ENCODE peak calls at places on chromosomes 1 and 21, in eight cellular contexts. P is T-helper 2 cell, C is posterior vena cava, Z is cardiac fibroblast, H is immature natural killer cell, Y is SW 1271, R is WTC11, W is NCI-H510A treated with DMSO at 0.1 percent for 48 hours. V is an unnamed sample.
A peak's percentile ranks its signal among the peaks of the same experiment; 100 is the strongest.

GRCh38 chr1:166868639-166869038 is 7.4 kb downstream of the TADA1 start:
- DNase-seq in P (no peak), C (no peak), Z (no peak), H (no peak), Y (no peak), R (no peak), W (no peak), V (no peak)

GRCh38 chr21:31088196-31088751 is 50.0 kb upstream of the KRTAP19-8 start:
- DNase-seq in P (no peak), C (no peak), Z (no peak), H (no peak), Y (no peak), R (peak; percentile 48), W (no peak), V (no peak)

GRCh38 chr1:6646499-6647148 is 22.0 kb downstream of the THAP3 start:
- DNase-seq in P (no peak), C (no peak), Z (peak; percentile 76), H (peak; percentile 34), Y (peak; percentile 21), R (peak; percentile 27), W (peak; percentile 69), V (no peak)

GRCh38 chr1:81876901-81877750 is 76.4 kb downstream of the ADGRL2 start:
- DNase-seq in P (no peak), C (no peak), Z (peak; percentile 64), H (no peak), Y (peak; percentile 8), R (no peak), W (no peak), V (no peak)

GRCh38 chr1:75079535-75080290 is 54.5 kb upstream of the LHX8 start:
- DNase-seq in P (no peak), C (no peak), Z (no peak), H (no peak), Y (no peak), R (no peak), W (peak; percentile 83), V (no peak)

GRCh38 chr1:23224721-23225648 is 7.7 kb upstream of the HTR1D start:
- DNase-seq in P (no peak), C (no peak), Z (peak; percentile 83), H (no peak), Y (peak; percentile 35), R (no peak), W (no peak), V (no peak)

GRCh38 chr1:8463144-8463927 is 145.4 kb downstream of the SLC45A1 start:
- DNase-seq in P (no peak), C (no peak), Z (peak; percentile 85), H (no peak), Y (no peak), R (no peak), W (peak; percentile 97), V (no peak)

GRCh38 chr1:2279210-2279639 is 51.1 kb downstream of the SKI start:
- DNase-seq in P (no peak), C (peak; percentile 88), Z (peak; percentile 99), H (no peak), Y (no peak), R (peak; percentile 89), W (no peak), V (no peak)

GRCh38 chr1:9827558-9828185 is 3.9 kb upstream of the CLSTN1 start:
- DNase-seq in P (no peak), C (peak; percentile 82), Z (no peak), H (no peak), Y (peak; percentile 7), R (peak; percentile 52), W (peak; percentile 85), V (no peak)

GRCh38 chr1:203200059-203200553 is 13.6 kb upstream of the CHI3L1 start:
- DNase-seq in P (no peak), C (peak; percentile 80), Z (peak; percentile 97), H (no peak), Y (no peak), R (no peak), W (no peak), V (no peak)

GRCh38 chr1:112706505-112707216 is at the start of gene RHOC:
- DNase-seq in P (no peak), C (peak; percentile 91), Z (peak; percentile 52), H (peak; percentile 70), Y (peak; percentile 66), R (peak; percentile 62), W (peak; percentile 31), V (no peak)

GRCh38 chr1:56788588-56788987 is 30.6 kb downstream of the FYB2 start:
- DNase-seq in P (no peak), C (no peak), Z (peak; percentile 31), H (no peak), Y (no peak), R (no peak), W (peak; percentile 22), V (no peak)

GRCh38 chr1:172002725-172003345 is 161.5 kb downstream of the DNM3 start:
- DNase-seq in P (no peak), C (no peak), Z (peak; percentile 82), H (peak; percentile 18), Y (peak; percentile 16), R (no peak), W (peak; percentile 11), V (no peak)

GRCh38 chr1:93304716-93305138 is 41.0 kb upstream of the DR1 start:
- DNase-seq in P (no peak), C (no peak), Z (peak; percentile 82), H (peak; percentile 12), Y (peak; percentile 50), R (peak; percentile 26), W (peak; percentile 92), V (no peak)

GRCh38 chr1:181655756-181656155 is 172.4 kb downstream of the CACNA1E start:
- DNase-seq in P (no peak), C (no peak), Z (no peak), H (no peak), Y (no peak), R (no peak), W (no peak), V (no peak)

GRCh38 chr1:199243423-199244061 is 604.7 kb downstream of the PTPRC start:
- DNase-seq in P (peak; percentile 18), C (peak; percentile 73), Z (peak; percentile 46), H (peak; percentile 65), Y (peak; percentile 9), R (peak; percentile 84), W (no peak), V (peak; percentile 50)

V was measured in coronary artery.